ENCODE peak calls at places on chromosome 1, in eight cellular contexts. I is prostate gland, P is GM12892, V is stomach, Z is SK-N-MC, X is spleen, F is GM23338, Q is HCT116. M is an unnamed sample.

GRCh38 chr1:50424045-50424939 is 1.0 kb upstream of the DMRTA2 start:
- DNase-seq in X (no peak), I (no peak), Q (no peak), P (no peak), Z (no peak), V (no peak), F (peak), M (no peak)

GRCh38 chr1:22363403-22364325 is 88.0 kb upstream of the ZBTB40 start:
- DNase-seq in X (no peak), F (no peak), I (no peak), P (no peak), V (no peak), Z (no peak), Q (no peak), M (no peak)

GRCh38 chr1:110488867-110489266 is 30.1 kb downstream of the KCNA10 start:
- DNase-seq in V (no peak), Z (no peak), X (no peak), I (no peak), P (no peak), Q (no peak), F (no peak), M (no peak)

GRCh38 chr1:60622486-60622885 is 459.9 kb upstream of the NFIA start:
- DNase-seq in X (no peak), V (no peak), Q (no peak), Z (no peak), P (no peak), I (no peak), F (no peak), M (no peak)

GRCh38 chr1:117609471-117609911 is 3.6 kb downstream of the TENT5C start:
- DNase-seq in Z (no peak), F (no peak), V (no peak), I (no peak), X (no peak), P (no peak), Q (no peak), M (peak)

GRCh38 chr1:245585252-245585959 is 430.6 kb downstream of the KIF26B start:
- DNase-seq in P (no peak), Z (no peak), F (no peak), X (no peak), Q (no peak), I (no peak), V (no peak), M (no peak)

GRCh38 chr1:8516793-8517556 is 199.1 kb downstream of the SLC45A1 start:
- DNase-seq in F (no peak), P (no peak), I (no peak), X (no peak), V (no peak), Z (no peak), Q (no peak), M (no peak)

GRCh38 chr1:161305872-161306519 is 3.8 kb downstream of the MPZ start:
- DNase-seq in P (peak), X (peak), V (peak), Z (no peak), I (peak), F (peak), Q (peak), M (peak)

GRCh38 chr1:227312364-227313025 is 5.8 kb downstream of the CDC42BPA start:
- DNase-seq in P (no peak), X (no peak), V (no peak), Z (no peak), F (no peak), I (no peak), Q (no peak), M (no peak)

GRCh38 chr1:13498553-13498952 is 15.2 kb downstream of the LRRC38 start:
- DNase-seq in F (peak), Q (no peak), P (no peak), Z (no peak), X (no peak), I (no peak), V (no peak), M (no peak)

GRCh38 chr1:215476541-215476940 is 90.6 kb upstream of the KCTD3 start:
- DNase-seq in P (no peak), F (no peak), Z (no peak), V (no peak), Q (no peak), X (no peak), I (no peak), M (no peak)

GRCh38 chr1:63732666-63733065 is 41.2 kb upstream of the ROR1 start:
- DNase-seq in F (no peak), I (no peak), V (no peak), P (no peak), Q (no peak), Z (no peak), X (no peak), M (no peak)

GRCh38 chr1:151443846-151444790 is 15.2 kb downstream of the POGZ start:
- DNase-seq in I (peak), X (no peak), F (peak), Z (peak), P (peak), Q (peak), V (peak), M (peak)

GRCh38 chr1:85850238-85850637 is 142.0 kb upstream of the ZNHIT6 start:
- DNase-seq in V (no peak), Q (peak), I (no peak), X (no peak), P (no peak), F (peak), Z (no peak), M (no peak)

GRCh38 chr1:235090406-235091069 is 38.1 kb downstream of the TOMM20 start:
- DNase-seq in I (no peak), Q (no peak), V (no peak), X (no peak), F (peak), P (no peak), Z (no peak), M (no peak)

GRCh38 chr1:174812026-174812425 is 187.7 kb upstream of the CACYBP start:
- DNase-seq in P (no peak), V (no peak), I (no peak), Q (no peak), Z (no peak), F (no peak), X (no peak), M (no peak)

DNA sequence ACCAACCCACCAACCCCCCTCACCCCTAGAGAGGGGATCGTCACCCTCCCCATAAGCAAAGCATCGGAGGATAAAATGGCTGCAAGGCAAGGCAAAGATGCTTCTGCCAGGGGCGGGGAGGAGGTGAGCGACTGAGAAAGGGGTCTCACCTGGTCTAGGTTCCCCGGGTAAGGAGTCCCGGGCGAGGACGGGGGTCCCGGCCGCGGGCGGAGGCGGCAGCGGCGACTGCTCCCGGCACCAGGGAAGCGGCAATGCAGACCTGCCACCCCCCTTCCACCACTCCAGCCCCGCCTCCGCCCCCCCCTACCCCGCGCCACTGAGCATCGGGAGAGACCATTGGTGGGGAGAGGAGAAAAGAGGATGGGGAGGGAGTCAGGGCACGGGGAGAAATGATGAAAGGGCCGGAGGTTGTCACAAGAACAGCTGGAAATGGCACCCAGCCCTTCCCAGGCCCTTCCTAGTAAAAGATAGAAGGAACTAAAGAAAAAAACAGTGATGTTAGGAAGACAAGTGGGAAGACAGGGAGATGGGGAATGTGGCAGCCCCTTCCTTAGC is at the start of gene SV2A:
- DNase-seq in Q (no peak), Z (no peak), I (peak), P (no peak), F (peak), V (peak), X (no peak), M (no peak)
- TF ChIP-seq POLR2AphosphoS5 in Q (no peak), Z (no peak), I (peak), P (no peak), F (peak), V (no peak), X (no peak), M (no peak)

DNA sequence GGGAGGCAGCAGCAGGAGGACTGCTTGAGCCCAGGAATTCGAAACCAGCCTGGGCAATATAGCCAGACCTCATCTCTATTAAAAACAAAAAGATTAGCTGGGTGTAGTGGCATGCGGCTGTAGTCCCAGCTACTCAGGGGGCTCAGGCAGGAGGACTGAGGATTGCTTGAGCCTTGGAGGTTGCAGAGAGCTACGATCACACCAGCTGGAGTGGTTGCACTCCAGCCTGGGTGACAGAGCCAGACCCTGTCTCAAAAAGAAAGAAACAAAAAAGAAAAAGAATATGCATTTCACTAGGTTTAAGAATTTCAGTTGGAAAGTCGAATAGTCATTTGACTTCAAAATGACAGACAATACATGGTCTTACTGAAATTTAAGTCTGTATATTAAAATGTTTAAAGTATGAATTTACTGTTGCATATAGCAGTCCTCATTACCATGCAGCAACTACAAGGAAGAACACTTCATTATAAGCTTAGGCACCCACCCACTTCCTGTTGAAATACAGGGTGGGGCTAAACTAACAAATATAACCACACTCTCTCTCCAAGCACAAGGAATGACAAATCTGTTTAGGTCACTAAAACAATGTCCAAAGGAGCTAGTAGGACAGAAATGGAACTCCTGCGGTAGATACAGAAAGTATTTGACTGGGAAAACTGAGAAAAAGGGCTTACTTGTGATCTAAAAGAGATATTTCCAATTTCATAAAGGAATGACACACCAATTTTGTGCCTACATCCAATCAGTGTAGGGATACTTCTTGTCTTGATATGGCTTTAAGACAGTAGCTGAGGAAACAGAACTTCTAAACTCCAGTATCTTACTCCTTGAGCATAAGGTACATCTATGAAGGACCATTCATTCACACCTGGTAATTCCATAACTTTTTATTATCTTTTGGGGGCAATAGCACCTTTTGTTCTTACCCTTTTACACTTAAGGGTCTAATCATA is 44.1 kb downstream of the GPR3 start:
- DNase-seq in V (no peak), P (no peak), F (no peak), X (no peak), Q (peak), I (peak), Z (no peak), M (peak)
- TF ChIP-seq POLR2AphosphoS5 in V (peak), P (no peak), F (no peak), X (peak), Q (peak), I (peak), Z (no peak), M (no peak)

DNA sequence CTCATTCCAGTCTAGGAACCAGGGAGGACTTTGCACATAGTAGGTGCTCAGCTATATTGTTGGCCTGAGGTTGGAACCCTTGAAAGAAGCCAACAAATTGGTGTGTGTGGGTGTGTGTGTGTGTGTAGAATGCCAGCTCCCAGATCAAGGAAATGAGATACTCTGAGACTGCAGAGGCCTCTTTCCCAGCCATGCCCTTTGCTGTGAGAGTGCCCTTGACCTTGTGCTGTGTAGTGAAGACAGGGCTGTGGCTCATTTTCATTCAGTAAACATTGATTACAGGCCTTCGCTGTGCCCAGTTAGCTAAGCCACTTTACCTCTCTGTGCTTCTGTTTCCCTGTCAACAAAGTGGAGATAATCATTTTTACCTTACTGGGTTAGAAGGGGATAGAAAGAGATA is 3.2 kb downstream of the CYP4B1 start:
- DNase-seq in V (no peak), Z (no peak), Q (no peak), P (no peak), X (no peak), F (no peak), I (no peak), M (no peak)
- TF ChIP-seq POLR2AphosphoS5 in V (no peak), Z (no peak), Q (no peak), P (no peak), X (no peak), F (no peak), I (no peak), M (no peak)

DNA sequence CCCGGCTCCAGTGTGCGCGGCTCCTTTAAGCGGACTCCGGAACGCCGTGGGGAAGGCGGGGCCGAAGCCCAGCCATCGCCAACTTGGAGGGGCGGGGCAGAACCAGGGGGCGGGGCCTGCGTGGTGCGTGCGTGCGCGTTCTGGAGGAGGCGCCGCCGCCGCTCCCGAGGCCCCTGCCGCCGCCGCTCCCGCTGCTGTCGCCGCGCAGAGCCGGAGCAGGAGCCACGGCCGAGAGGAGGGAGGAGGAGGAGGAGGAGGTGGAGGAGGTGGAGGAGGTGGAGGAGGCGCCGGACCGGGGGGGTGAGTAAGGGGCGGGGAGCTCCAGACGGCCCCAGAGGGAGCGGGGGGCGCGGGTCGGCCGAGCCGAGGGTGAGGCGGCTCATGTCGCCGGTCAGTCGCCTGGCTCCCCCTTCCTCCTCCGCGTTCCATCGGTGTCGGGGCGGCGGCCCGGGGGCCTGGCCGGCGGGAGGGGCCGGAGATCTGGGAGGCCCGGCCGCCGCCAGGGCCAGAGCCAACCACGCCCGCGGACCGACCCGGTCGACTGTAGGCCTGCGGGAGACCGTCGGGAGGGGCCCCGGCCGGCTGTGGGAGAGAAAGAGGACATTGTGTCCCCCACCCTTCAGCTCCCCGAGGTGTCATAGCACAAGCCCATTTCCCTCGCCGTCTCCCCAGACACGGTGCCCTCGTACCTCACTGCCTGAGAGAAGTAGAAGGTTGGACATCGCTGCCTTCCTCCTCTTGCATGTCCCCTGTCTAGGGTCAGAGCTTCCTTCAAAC is at the start of gene RAP1A:
- DNase-seq in I (peak), P (peak), F (peak), Z (peak), X (peak), V (peak), Q (peak), M (peak)
- TF ChIP-seq POLR2AphosphoS5 in I (peak), P (peak), F (peak), Z (peak), X (peak), V (peak), Q (peak), M (peak)

GRCh38 chr1:94237291-94238226 is at the start of gene ARHGAP29:
- DNase-seq in I (peak), Q (peak), F (peak), X (peak), P (peak), V (peak), Z (no peak), M (peak)
- TF ChIP-seq POLR2AphosphoS5 in I (peak), Q (peak), F (peak), X (peak), P (no peak), V (peak), Z (no peak), M (no peak)

GRCh38 chr1:206909167-206909882 is 12.1 kb downstream of the IL24 start:
- DNase-seq in I (peak), X (peak), P (no peak), Z (no peak), V (peak), F (peak), Q (no peak), M (no peak)
- TF ChIP-seq POLR2AphosphoS5 in I (peak), X (peak), P (no peak), Z (no peak), V (peak), F (peak), Q (no peak), M (no peak)

GRCh38 chr1:29125237-29125641 is 1.5 kb upstream of the TMEM200B start:
- DNase-seq in X (no peak), P (no peak), Q (no peak), Z (no peak), V (no peak), F (no peak), I (no peak), M (no peak)

GRCh38 chr1:29123871-29124365 is at the start of gene TMEM200B:
- DNase-seq in F (peak), I (no peak), Q (no peak), Z (no peak), X (no peak), P (no peak), V (no peak), M (no peak)

GRCh38 chr1:29122987-29123870 is 474 bp downstream of the TMEM200B start:
- DNase-seq in Z (no peak), X (no peak), Q (no peak), V (no peak), F (peak), I (no peak), P (no peak), M (no peak)

GRCh38 chr1:29126198-29126597 is 2.5 kb upstream of the TMEM200B start:
- DNase-seq in P (no peak), I (no peak), F (no peak), V (no peak), Q (no peak), Z (no peak), X (no peak), M (no peak)

GRCh38 chr1:29124366-29125236 is 898 bp upstream of the TMEM200B start:
- DNase-seq in V (peak), P (peak), X (peak), F (peak), Z (no peak), Q (peak), I (no peak), M (no peak)
- TF ChIP-seq POLR2AphosphoS5 in V (peak), P (no peak), X (peak), F (peak), Z (no peak), Q (peak), I (peak), M (no peak)

GRCh38 chr1:112997781-112998180 is 41.8 kb upstream of the SLC16A1 start:
- DNase-seq in X (no peak), V (no peak), Z (no peak), F (no peak), I (no peak), P (no peak), Q (no peak), M (no peak)
- TF ChIP-seq POLR2AphosphoS5 in X (no peak), V (no peak), Z (no peak), F (no peak), I (no peak), P (no peak), Q (no peak), M (no peak)

GRCh38 chr1:221097479-221098281 is 218.4 kb downstream of the HLX start:
- DNase-seq in V (no peak), I (no peak), Z (no peak), X (no peak), Q (no peak), F (no peak), P (no peak), M (peak)
- TF ChIP-seq POLR2AphosphoS5 in V (peak), I (no peak), Z (no peak), X (peak), Q (no peak), F (no peak), P (no peak), M (peak)

M was measured in HL-60.